ENCODE peak calls at places on chromosome 13, in eight cellular contexts. H is GM23338, L is prostate gland, J is spleen, N is transverse colon, R is suprapubic skin, I is GM12892, V is esophagus muscularis mucosa. G is an unnamed sample.

GRCh38 chr13:57633141-57633949 is 1.8 kb downstream of the PCDH17 start:
- DNase-seq in H (peak), L (no peak), J (peak), N (peak), R (no peak), I (no peak), V (peak), G (peak)

GRCh38 chr13:95588721-95589120 is 36.2 kb downstream of the CLDN10 start:
- DNase-seq in H (no peak), L (no peak), J (no peak), N (no peak), R (no peak), I (no peak), V (no peak), G (no peak)

GRCh38 chr13:79382545-79383275 is 23.3 kb downstream of the RBM26 start:
- DNase-seq in H (peak), L (no peak), J (no peak), N (no peak), R (no peak), I (no peak), V (no peak), G (no peak)

GRCh38 chr13:26837997-26838396 is 77.4 kb upstream of the GPR12 start:
- DNase-seq in H (no peak), L (no peak), J (no peak), N (no peak), R (no peak), I (no peak), V (no peak), G (no peak)

GRCh38 chr13:29733069-29733700 is 117.2 kb downstream of the UBL3 start:
- DNase-seq in H (no peak), L (no peak), J (no peak), N (no peak), R (no peak), I (no peak), V (no peak), G (no peak)

GRCh38 chr13:34065915-34066314 is 248.0 kb downstream of the RFC3 start:
- DNase-seq in H (no peak), L (no peak), J (no peak), N (no peak), R (no peak), I (no peak), V (no peak), G (no peak)

GRCh38 chr13:86788624-86789023 is 882.5 kb upstream of the SLITRK5 start:
- DNase-seq in H (no peak), L (no peak), J (no peak), N (no peak), R (no peak), I (no peak), V (no peak), G (no peak)

GRCh38 chr13:111131048-111131447 is 15.9 kb downstream of the ARHGEF7 start:
- DNase-seq in H (no peak), L (no peak), J (no peak), N (no peak), R (no peak), I (no peak), V (no peak), G (no peak)

GRCh38 chr13:52348983-52349780 is 56.8 kb downstream of the THSD1 start:
- DNase-seq in H (no peak), L (no peak), J (no peak), N (no peak), R (no peak), I (no peak), V (no peak), G (no peak)

GRCh38 chr13:26456578-26457119 is 100.8 kb upstream of the WASF3 start:
- DNase-seq in H (no peak), L (no peak), J (no peak), N (no peak), R (no peak), I (no peak), V (no peak), G (no peak)

GRCh38 chr13:71149498-71150363 is 717.3 kb downstream of the DACH1 start:
- DNase-seq in H (no peak), L (peak), J (no peak), N (no peak), R (no peak), I (no peak), V (no peak), G (no peak)

GRCh38 chr13:97781891-97782305 is 171.6 kb upstream of the IPO5 start:
- DNase-seq in H (no peak), L (no peak), J (no peak), N (no peak), R (no peak), I (no peak), V (no peak), G (no peak)

GRCh38 chr13:113378825-113379224 is 14.9 kb upstream of the GRTP1 start:
- DNase-seq in H (no peak), L (no peak), J (no peak), N (no peak), R (peak), I (no peak), V (no peak), G (no peak)

GRCh38 chr13:114035583-114036501 is 62.0 kb upstream of the C13orf46 start:
- DNase-seq in H (no peak), L (peak), J (no peak), N (no peak), R (no peak), I (no peak), V (no peak), G (no peak)

GRCh38 chr13:65907656-65908441 is 1322.3 kb downstream of the PCDH9 start:
- DNase-seq in H (no peak), L (no peak), J (no peak), N (no peak), R (no peak), I (no peak), V (no peak), G (no peak)

GRCh38 chr13:65555973-65556372 is 1674.2 kb downstream of the PCDH9 start:
- DNase-seq in H (no peak), L (no peak), J (no peak), N (no peak), R (no peak), I (no peak), V (no peak), G (peak)

GRCh38 chr13:78680611-78681010 is 21.7 kb upstream of the OBI1 start:
- DNase-seq in H (no peak), L (no peak), J (no peak), N (no peak), R (no peak), I (no peak), V (no peak), G (no peak)

GRCh38 chr13:31978021-31978420 is 53.6 kb upstream of the FRY start:
- DNase-seq in H (no peak), L (no peak), J (no peak), N (no peak), R (no peak), I (no peak), V (no peak), G (no peak)

GRCh38 chr13:44116562-44117315 is 237.0 kb downstream of the LACC1 start:
- DNase-seq in H (peak), L (no peak), J (no peak), N (no peak), R (no peak), I (no peak), V (peak), G (no peak)

GRCh38 chr13:108005231-108005630 is 210.1 kb downstream of the LIG4 start:
- DNase-seq in H (no peak), L (no peak), J (no peak), N (no peak), R (no peak), I (no peak), V (no peak), G (no peak)

GRCh38 chr13:34671136-34671535 is 270.9 kb upstream of the NBEA start:
- DNase-seq in H (no peak), L (peak), J (no peak), N (no peak), R (no peak), I (no peak), V (no peak), G (no peak)

GRCh38 chr13:23915308-23915707 is 18.0 kb upstream of the C1QTNF9B start:
- DNase-seq in H (no peak), L (no peak), J (no peak), N (no peak), R (no peak), I (no peak), V (no peak), G (no peak)

GRCh38 chr13:60332682-60333081 is 64.3 kb upstream of the TDRD3 start:
- DNase-seq in H (no peak), L (no peak), J (no peak), N (no peak), R (no peak), I (no peak), V (no peak), G (no peak)

GRCh38 chr13:33796095-33796494 is 21.9 kb upstream of the RFC3 start:
- DNase-seq in H (no peak), L (no peak), J (no peak), N (no peak), R (no peak), I (no peak), V (no peak), G (no peak)

GRCh38 chr13:50829896-50830295 is 13.6 kb downstream of the DLEU7 start:
- DNase-seq in H (no peak), L (no peak), J (no peak), N (no peak), R (no peak), I (no peak), V (no peak), G (no peak)

GRCh38 chr13:75803175-75803611 is 167.1 kb downstream of the LMO7 start:
- DNase-seq in H (peak), L (peak), J (no peak), N (peak), R (no peak), I (no peak), V (no peak), G (no peak)

GRCh38 chr13:26914624-26915023 is 154.0 kb upstream of the GPR12 start:
- DNase-seq in H (no peak), L (no peak), J (no peak), N (no peak), R (peak), I (no peak), V (no peak), G (no peak)

GRCh38 chr13:45092668-45093067 is 27.6 kb upstream of the GTF2F2 start:
- DNase-seq in H (no peak), L (no peak), J (no peak), N (no peak), R (no peak), I (no peak), V (no peak), G (no peak)

GRCh38 chr13:51479199-51479523 is 26.3 kb upstream of the INTS6 start:
- DNase-seq in H (no peak), L (no peak), J (no peak), N (no peak), R (no peak), I (no peak), V (no peak), G (no peak)

GRCh38 chr13:25886438-25887214 is 165.2 kb downstream of the SHISA2 start:
- DNase-seq in H (no peak), L (no peak), J (no peak), N (no peak), R (no peak), I (no peak), V (no peak), G (no peak)

GRCh38 chr13:106981050-106981449 is 413.1 kb upstream of the ARGLU1 start:
- DNase-seq in H (no peak), L (no peak), J (no peak), N (no peak), R (no peak), I (no peak), V (no peak), G (no peak)

GRCh38 chr13:49731766-49732165 is 40.5 kb upstream of the EBPL start:
- DNase-seq in H (no peak), L (no peak), J (no peak), N (no peak), R (no peak), I (no peak), V (no peak), G (no peak)

GRCh38 chr13:30323524-30323923 is 16.2 kb upstream of the KATNAL1 start:
- DNase-seq in H (no peak), L (no peak), J (no peak), N (no peak), R (no peak), I (no peak), V (no peak), G (no peak)

GRCh38 chr13:73732350-73732749 is 401.9 kb downstream of the KLF12 start:
- DNase-seq in H (no peak), L (no peak), J (no peak), N (no peak), R (no peak), I (no peak), V (no peak), G (no peak)
- TF ChIP-seq POLR2AphosphoS5 in H (no peak), L (no peak), J (no peak), N (no peak), R (no peak), I (no peak), V (no peak), G (no peak)

DNA sequence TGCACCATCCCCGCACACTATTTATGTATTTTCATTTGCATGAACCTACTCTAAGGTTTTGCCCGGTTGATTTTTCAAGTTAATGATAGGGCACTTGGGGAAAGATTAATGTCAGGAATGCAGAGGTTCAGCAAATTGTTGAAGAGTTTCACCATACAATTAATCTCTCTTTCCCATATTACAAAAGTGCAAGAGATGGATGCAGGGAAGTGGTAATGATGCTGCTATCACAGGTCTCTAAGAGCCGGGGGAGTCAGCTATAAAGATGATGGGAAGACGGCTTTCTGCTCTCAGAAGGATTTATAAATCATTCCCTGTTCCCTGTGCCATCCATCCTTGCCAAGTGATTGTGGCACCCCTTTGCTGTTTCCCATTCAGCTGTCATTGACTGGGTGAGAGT is 186.3 kb downstream of the IRS2 start:
- DNase-seq in H (no peak), L (no peak), J (no peak), N (no peak), R (no peak), I (no peak), V (no peak), G (no peak)
- TF ChIP-seq POLR2AphosphoS5 in H (no peak), L (no peak), J (no peak), N (no peak), R (no peak), I (no peak), V (no peak), G (no peak)

GRCh38 chr13:22081430-22081829 is 410.6 kb downstream of the FGF9 start:
- DNase-seq in H (no peak), L (no peak), J (no peak), N (no peak), R (no peak), I (no peak), V (no peak), G (no peak)

GRCh38 chr13:22082030-22082429 is 411.2 kb downstream of the FGF9 start:
- DNase-seq in H (no peak), L (no peak), J (no peak), N (no peak), R (no peak), I (no peak), V (no peak), G (no peak)

GRCh38 chr13:22079961-22080360 is 409.1 kb downstream of the FGF9 start:
- DNase-seq in H (no peak), L (no peak), J (no peak), N (no peak), R (no peak), I (no peak), V (no peak), G (no peak)

GRCh38 chr13:22082437-22083100 is 411.7 kb downstream of the FGF9 start:
- DNase-seq in H (no peak), L (no peak), J (no peak), N (no peak), R (no peak), I (no peak), V (no peak), G (no peak)

DNA sequence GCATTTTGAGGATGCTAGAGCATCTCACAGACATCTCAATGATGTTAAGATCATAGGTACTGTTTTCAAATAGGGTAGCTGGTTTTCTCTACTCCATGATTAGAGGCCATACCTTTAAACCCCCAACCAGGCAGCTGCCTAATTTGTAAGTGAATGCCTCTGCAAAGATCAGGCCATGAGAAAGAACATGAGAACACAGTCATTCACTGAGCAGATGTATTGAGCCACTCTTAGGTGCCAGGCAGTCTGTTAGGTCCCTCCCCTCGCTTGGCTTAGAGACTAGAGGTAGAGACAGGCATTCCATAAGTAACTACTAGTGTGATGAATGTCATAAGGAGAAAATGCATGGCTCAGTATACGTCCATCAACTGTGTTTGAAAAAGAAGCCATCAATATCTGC is 410.0 kb downstream of the FGF9 start:
- DNase-seq in H (peak), L (no peak), J (no peak), N (no peak), R (no peak), I (no peak), V (no peak), G (no peak)
- TF ChIP-seq POLR2AphosphoS5 in H (peak), L (no peak), J (no peak), N (no peak), R (no peak), I (no peak), V (no peak), G (no peak)

DNA sequence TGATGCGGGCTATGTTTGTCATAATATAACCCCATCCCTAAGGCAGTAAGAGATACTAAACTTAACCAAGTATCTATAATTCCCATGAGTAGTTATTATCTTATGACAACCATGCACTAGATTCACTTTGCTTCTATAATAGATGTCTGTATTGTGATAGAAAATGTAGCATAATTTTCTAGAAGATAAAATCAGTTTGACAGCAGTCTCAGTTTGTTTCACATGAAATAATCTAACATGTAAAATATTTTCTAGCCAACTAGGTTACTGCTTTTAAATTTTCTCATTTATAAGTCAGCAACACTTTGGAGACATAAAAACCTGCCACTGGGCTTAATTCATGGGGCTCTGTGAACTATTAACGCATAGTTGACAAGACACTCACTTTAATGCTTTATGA is 1410.7 kb upstream of the ATXN8OS start:
- DNase-seq in H (no peak), L (no peak), J (no peak), N (no peak), R (no peak), I (no peak), V (no peak), G (no peak)
- TF ChIP-seq POLR2AphosphoS5 in H (no peak), L (no peak), J (no peak), N (no peak), R (no peak), I (no peak), V (no peak), G (no peak)

DNA sequence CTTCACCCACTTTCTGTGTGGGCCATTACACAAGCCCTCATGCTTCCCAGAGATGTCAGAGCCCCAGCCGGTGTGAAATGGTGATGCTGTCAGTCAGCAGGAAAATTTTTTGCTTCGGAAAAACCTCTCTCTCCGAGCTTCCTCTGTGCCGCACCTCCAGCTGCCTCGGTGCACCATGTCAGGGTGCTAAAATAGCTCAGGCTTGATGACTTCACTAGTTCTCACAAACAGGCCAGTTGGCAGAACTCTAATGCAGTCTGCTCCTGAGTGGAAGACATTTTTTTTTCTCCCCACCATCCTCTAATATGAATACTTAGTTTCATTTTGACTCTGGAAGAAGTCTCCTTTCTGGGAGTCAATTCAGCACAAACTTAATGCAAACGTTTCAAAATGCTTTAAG is 71.3 kb downstream of the KLF12 start:
- DNase-seq in H (no peak), L (no peak), J (peak), N (peak), R (no peak), I (no peak), V (no peak), G (no peak)
- TF ChIP-seq POLR2AphosphoS5 in H (no peak), L (no peak), J (no peak), N (peak), R (no peak), I (peak), V (peak), G (no peak)

DNA sequence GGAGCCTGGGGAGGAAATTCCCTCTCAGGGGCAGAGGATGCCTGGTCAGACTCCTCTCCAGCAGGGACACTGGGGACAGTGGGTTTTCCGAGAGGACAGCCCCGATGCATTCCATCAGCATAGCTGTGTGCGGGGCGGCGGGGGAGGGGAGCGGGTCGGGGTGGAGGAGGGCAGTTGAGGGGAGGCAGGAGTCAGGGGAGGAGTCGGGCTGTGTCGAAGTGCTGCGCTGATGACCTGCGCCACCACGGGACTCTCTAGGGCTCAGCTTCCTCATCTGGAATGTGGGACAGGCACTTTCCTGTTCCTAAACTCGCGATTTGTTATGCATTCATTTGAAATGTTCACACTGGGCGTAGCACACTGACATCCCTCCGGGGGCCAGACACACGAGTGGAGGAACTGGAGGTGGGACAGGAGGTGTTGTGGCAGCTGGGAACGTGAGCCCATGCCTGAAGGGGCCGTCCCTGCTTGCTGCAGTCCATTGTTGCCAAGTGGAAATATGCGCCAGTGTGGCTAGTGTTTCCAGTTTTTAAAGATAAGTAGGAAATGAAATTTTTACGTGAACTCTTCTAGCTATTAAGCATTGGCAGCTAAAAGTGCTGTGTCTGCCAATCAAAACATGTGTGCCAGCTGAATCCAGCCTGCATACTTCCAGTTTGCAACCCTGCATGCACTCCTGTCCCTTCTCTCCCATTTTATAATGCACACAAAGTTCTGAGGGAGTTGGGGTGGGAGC is 43.3 kb downstream of the FLT1 start:
- DNase-seq in H (peak), L (no peak), J (no peak), N (no peak), R (no peak), I (no peak), V (no peak), G (no peak)
- TF ChIP-seq POLR2AphosphoS5 in H (no peak), L (peak), J (no peak), N (no peak), R (no peak), I (no peak), V (no peak), G (no peak)

G was measured in SK-N-SH.